ENCODE peak calls at places on chromosome 17, in eight cellular contexts. T is tibial nerve, I is BE2C, H is fibroblast of lung, C is PC-9, B is testis, R is AG04450, N is thoracic aorta. Q is an unnamed sample.

GRCh38 chr17:78802459-78802858 is 20.4 kb upstream of the CYTH1 start:
- DNase-seq in T (no peak), I (no peak), H (no peak), C (no peak), B (no peak), R (no peak), N (no peak), Q (no peak)

GRCh38 chr17:34872640-34873039 is 88.6 kb downstream of the CCT6B start:
- DNase-seq in T (no peak), I (no peak), H (no peak), C (no peak), B (no peak), R (no peak), N (no peak), Q (no peak)

GRCh38 chr17:81641825-81642489 is 5.0 kb downstream of the TSPAN10 start:
- DNase-seq in T (no peak), I (no peak), H (peak; percentile 75), C (no peak), B (no peak), R (peak; percentile 29), N (no peak), Q (no peak)

GRCh38 chr17:77316191-77316641 is 175.4 kb downstream of the SEC14L1 start:
- DNase-seq in T (no peak), I (no peak), H (peak; percentile 89), C (no peak), B (peak; percentile 51), R (no peak), N (no peak), Q (no peak)

GRCh38 chr17:4854181-4854681 is 21.1 kb downstream of the MINK1 start:
- DNase-seq in T (no peak), I (no peak), H (peak; percentile 52), C (no peak), B (no peak), R (peak; percentile 10), N (no peak), Q (no peak)

GRCh38 chr17:64355536-64356303 is 34.9 kb downstream of the PECAM1 start:
- DNase-seq in T (no peak), I (no peak), H (peak; percentile 91), C (no peak), B (no peak), R (no peak), N (no peak), Q (no peak)

GRCh38 chr17:64005734-64006167 is 7.6 kb downstream of the PRR29 start:
- DNase-seq in T (no peak), I (peak; percentile 69), H (no peak), C (peak; percentile 72), B (no peak), R (no peak), N (no peak), Q (peak; percentile 62)

GRCh38 chr17:38454528-38454927 is 26.3 kb downstream of the ARHGAP23 start:
- DNase-seq in T (peak; percentile 64), I (peak; percentile 71), H (peak; percentile 78), C (peak; percentile 74), B (peak; percentile 77), R (no peak), N (peak; percentile 77), Q (peak; percentile 94)

GRCh38 chr17:34757611-34758010 is 178.2 kb downstream of the TMEM132E start:
- DNase-seq in T (no peak), I (no peak), H (no peak), C (no peak), B (no peak), R (no peak), N (no peak), Q (peak; percentile 24)

GRCh38 chr17:9677411-9677810 is 32.1 kb downstream of the USP43 start:
- DNase-seq in T (no peak), I (no peak), H (peak; percentile 14), C (no peak), B (no peak), R (no peak), N (no peak), Q (no peak)

GRCh38 chr17:41812176-41813038 is at the start of gene FKBP10:
- DNase-seq in T (peak; percentile 49), I (peak; percentile 96), H (peak; percentile 92), C (peak; percentile 80), B (peak; percentile 79), R (peak; percentile 80), N (peak; percentile 41), Q (peak; percentile 84)

GRCh38 chr17:82531431-82531881 is 11.9 kb downstream of the FOXK2 start:
- DNase-seq in T (no peak), I (no peak), H (peak; percentile 90), C (no peak), B (no peak), R (peak; percentile 48), N (no peak), Q (no peak)

GRCh38 chr17:30915833-30916611 is 5.7 kb upstream of the ADAP2 start:
- DNase-seq in T (no peak), I (no peak), H (no peak), C (no peak), B (no peak), R (no peak), N (no peak), Q (no peak)

GRCh38 chr17:4665027-4665426 is 23.5 kb upstream of the ALOX15 start:
- DNase-seq in T (no peak), I (no peak), H (no peak), C (no peak), B (no peak), R (no peak), N (no peak), Q (no peak)

GRCh38 chr17:69502488-69502887 is 88.0 kb downstream of the MAP2K6 start:
- DNase-seq in T (no peak), I (no peak), H (no peak), C (no peak), B (no peak), R (no peak), N (no peak), Q (no peak)

GRCh38 chr17:69503711-69504110 is 89.2 kb downstream of the MAP2K6 start:
- DNase-seq in T (no peak), I (no peak), H (no peak), C (no peak), B (no peak), R (no peak), N (no peak), Q (no peak)

GRCh38 chr17:69499301-69499700 is 84.8 kb downstream of the MAP2K6 start:
- DNase-seq in T (no peak), I (no peak), H (no peak), C (no peak), B (no peak), R (no peak), N (no peak), Q (no peak)

GRCh38 chr17:69500911-69501429 is 86.5 kb downstream of the MAP2K6 start:
- DNase-seq in T (no peak), I (no peak), H (no peak), C (no peak), B (no peak), R (no peak), N (no peak), Q (no peak)

DNA sequence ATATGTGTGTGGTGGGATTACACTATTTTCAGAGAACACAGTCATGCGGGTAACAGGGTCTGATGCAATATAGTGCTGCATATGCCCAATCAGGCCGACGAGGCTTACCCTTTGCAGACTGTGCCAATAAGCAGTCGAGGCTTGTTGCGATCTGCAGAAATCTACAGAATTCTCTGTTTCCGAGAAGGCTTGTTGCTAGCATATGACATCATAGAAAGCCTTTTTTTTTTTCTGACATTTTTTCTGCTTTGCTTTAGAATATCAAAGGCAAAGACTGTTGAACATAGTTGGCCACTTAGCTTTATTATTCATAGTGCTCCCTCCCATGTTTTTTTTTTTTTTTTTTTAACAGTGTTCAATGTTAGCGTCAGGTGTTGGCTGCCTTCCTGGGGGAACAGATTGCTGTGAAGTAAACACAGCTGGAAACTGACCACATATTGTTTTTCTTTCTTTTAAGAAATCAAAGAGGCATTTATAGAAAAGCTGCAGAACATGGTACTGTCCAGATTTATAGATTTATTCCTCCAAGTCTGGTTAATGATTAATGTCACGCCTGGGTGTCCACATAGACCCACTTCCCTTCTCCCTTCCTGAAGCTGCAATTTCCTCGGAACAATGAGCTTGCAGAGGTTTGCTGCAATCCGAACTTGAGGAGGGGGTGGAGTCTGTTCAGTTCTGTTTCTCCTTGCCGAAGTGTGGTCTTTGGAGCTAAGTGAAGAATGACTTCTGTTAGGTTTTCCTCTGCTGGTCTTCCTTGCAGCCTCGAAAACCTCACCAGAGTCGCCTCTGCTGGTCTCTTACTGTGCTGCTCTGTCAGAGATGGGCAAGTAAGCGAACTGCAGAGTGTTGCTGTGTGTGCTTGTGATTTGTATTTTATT is 87.3 kb downstream of the MAP2K6 start:
- DNase-seq in T (no peak), I (no peak), H (peak; percentile 81), C (no peak), B (peak; percentile 32), R (peak; percentile 82), N (no peak), Q (no peak)
- H3K4me3 ChIP-seq in T (peak overlapping the region; percentile 10), I (no peak overlapping the region), H (no peak overlapping the region), C (no peak overlapping the region), B (no peak overlapping the region), R (peak overlapping the region; percentile 45), N (peak overlapping the region; percentile 36), Q (peak overlapping the region; percentile 40)

GRCh38 chr17:2025220-2025621 is at the start of gene RTN4RL1:
- DNase-seq in T (peak; percentile 41), I (peak; percentile 38), H (peak; percentile 57), C (peak; percentile 60), B (peak; percentile 69), R (no peak), N (no peak), Q (no peak)
- H3K27me3 ChIP-seq in T (no peaks in the 10 kb centered on the region), I (peaks cover 23% of the 10 kb centered on the region), H (peaks cover 20% of the 10 kb centered on the region), C (peaks cover 28% of the 10 kb centered on the region), B (no peaks in the 10 kb centered on the region), R (peaks cover 47% of the 10 kb centered on the region), N (no peaks in the 10 kb centered on the region), Q (no peaks in the 10 kb centered on the region)

DNA sequence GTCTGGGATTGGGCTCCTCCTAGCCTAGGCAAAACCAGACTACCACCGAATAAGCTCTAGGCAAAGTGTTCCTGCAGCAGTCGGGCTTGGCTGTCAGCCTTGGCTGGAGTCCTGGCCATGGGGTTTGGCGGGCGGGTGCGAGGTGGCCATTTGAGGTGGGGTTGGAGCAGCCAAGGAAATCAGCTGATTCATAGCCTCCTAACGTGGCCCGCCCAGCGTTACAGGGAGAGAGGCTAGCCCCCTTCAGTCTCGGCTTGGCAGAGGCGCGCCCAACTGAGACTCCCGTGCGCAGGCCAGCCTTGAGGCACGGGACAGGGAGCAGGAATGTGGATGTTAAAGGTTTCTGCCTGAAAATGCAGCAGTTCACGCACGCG is 1.9 kb downstream of the PMP22 start:
- DNase-seq in T (peak; percentile 85), I (peak; percentile 53), H (peak; percentile 91), C (no peak), B (peak; percentile 85), R (peak; percentile 60), N (peak; percentile 81), Q (peak; percentile 96)
- H3K4me3 ChIP-seq in T (peak overlapping the region; percentile 65), I (peak overlapping the region; percentile 76), H (peak overlapping the region; percentile 87), C (no peak overlapping the region), B (peak overlapping the region; percentile 70), R (peak overlapping the region; percentile 88), N (peak overlapping the region; percentile 96), Q (peak overlapping the region; percentile 82)

DNA sequence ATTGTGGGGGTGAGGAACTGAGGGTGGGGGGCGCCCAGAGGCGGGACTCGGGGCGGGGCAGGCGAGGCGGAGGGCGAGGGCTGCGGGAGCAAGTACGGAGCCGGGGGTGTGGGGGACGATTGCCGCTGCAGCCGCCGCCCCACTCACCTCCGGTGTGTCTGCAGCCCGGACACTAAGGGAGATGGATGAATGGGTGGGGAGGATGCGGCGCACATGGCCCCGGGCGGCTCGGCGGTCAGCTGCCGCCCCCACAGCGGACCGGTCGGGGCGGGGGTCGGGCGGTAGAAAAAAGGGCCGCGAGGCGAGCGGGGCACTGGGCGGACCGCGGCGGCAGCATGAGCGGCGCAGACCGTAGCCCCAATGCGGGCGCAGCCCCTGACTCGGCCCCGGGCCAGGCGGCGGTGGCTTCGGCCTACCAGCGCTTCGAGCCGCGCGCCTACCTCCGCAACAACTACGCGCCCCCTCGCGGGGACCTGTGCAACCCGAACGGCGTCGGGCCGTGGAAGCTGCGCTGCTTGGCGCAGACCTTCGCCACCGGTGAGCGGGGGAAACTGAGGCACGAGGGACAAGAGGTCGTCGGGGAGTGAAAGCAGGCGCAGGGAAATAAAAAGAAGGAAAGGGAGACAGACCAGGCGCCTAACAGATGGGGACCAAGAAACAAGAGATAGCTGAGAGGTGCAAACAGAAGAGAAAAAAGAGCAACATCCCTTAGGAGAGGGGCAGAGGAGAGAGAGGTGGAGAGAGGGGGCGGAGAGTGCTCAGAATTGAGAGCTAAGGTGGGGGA is at the start of gene PNMT:
- DNase-seq in T (peak; percentile 55), I (peak; percentile 88), H (peak; percentile 53), C (no peak), B (peak; percentile 82), R (no peak), N (no peak), Q (no peak)
- H3K27me3 ChIP-seq in T (no peaks in the 10 kb centered on the region), I (peaks cover 15% of the 10 kb centered on the region), H (peaks cover 38% of the 10 kb centered on the region), C (no peaks in the 10 kb centered on the region), B (no peaks in the 10 kb centered on the region), R (peaks cover 37% of the 10 kb centered on the region), N (no peaks in the 10 kb centered on the region), Q (no peaks in the 10 kb centered on the region)